ENCODE peak calls at places on chromosomes 5 and 9, in ten cellular contexts. V is left colon; L is stimulated activated CD4-positive, alpha-beta T cell treated with anti-CD3 and anti-CD28 coated beads, Interleukin-15, amount 100 ng/mL, for 24 hours; P is posterior cingulate gyrus; U is AG20443; A is AG09309; S is fibroblast of mammary gland; B is NCI-H2029 treated with DMSO at 0.1 percent for 48 hours; F is CD4-positive, alpha-beta memory T cell; J is heart left ventricle. T is an unnamed sample.

GRCh38 chr9:2872307-2872940 is 28.5 kb upstream of the PUM3 start:
- DNase-seq in V (no peak), J (no peak), B (peak; percentile 4), U (peak; percentile 44), P (no peak), F (peak; percentile 47), L (no peak), A (no peak), S (peak; percentile 45), T (no peak)

GRCh38 chr5:51389582-51390463 is 6.6 kb downstream of the ISL1 start:
- DNase-seq in P (no peak), L (no peak), B (no peak), A (no peak), V (no peak), F (no peak), J (no peak), S (no peak), U (no peak), T (no peak)

GRCh38 chr9:89383030-89383720 is 64.9 kb downstream of the SECISBP2 start:
- DNase-seq in S (no peak), F (no peak), J (no peak), L (no peak), P (no peak), V (no peak), B (no peak), U (no peak), A (no peak), T (no peak)

GRCh38 chr9:36448017-36448416 is 47.9 kb upstream of the RNF38 start:
- DNase-seq in F (no peak), J (no peak), S (no peak), B (no peak), A (no peak), U (no peak), P (no peak), V (no peak), L (no peak), T (no peak)

GRCh38 chr5:61586096-61587084 is 254.3 kb downstream of the ZSWIM6 start:
- DNase-seq in B (no peak), V (no peak), U (no peak), A (no peak), P (no peak), S (peak; percentile 9), J (no peak), L (no peak), F (no peak), T (no peak)

GRCh38 chr5:132001647-132002561 is 9.6 kb downstream of the ACSL6 start:
- DNase-seq in F (no peak), S (no peak), P (no peak), V (no peak), U (peak; percentile 51), A (no peak), J (no peak), L (no peak), B (no peak), T (no peak)

GRCh38 chr9:92146610-92147009 is 31.4 kb upstream of the SPTLC1 start:
- DNase-seq in L (no peak), V (no peak), A (no peak), U (no peak), J (no peak), F (no peak), S (peak; percentile 40), P (no peak), B (no peak), T (no peak)

GRCh38 chr9:125240649-125240999 is 519 bp downstream of the HSPA5 start:
- DNase-seq in F (peak; percentile 50), U (peak; percentile 24), V (no peak), L (peak; percentile 58), J (peak; percentile 73), P (no peak), A (no peak), S (peak; percentile 44), B (no peak), T (peak; percentile 19)

GRCh38 chr9:81213456-81213855 is 475.9 kb downstream of the TLE1 start:
- DNase-seq in P (no peak), A (no peak), F (no peak), U (no peak), S (no peak), V (no peak), B (no peak), L (no peak), J (no peak), T (no peak)

GRCh38 chr5:65262590-65263189 is 219.0 kb downstream of the ADAMTS6 start:
- DNase-seq in A (peak; percentile 86), L (no peak), U (peak; percentile 66), J (no peak), B (no peak), P (no peak), S (peak; percentile 92), F (no peak), V (no peak), T (peak; percentile 15)

GRCh38 chr5:380701-381309 is 59.3 kb downstream of the AHRR start:
- DNase-seq in P (no peak), F (no peak), B (no peak), S (peak; percentile 58), A (peak; percentile 42), L (peak; percentile 0), U (no peak), V (no peak), J (peak; percentile 23), T (no peak)

GRCh38 chr5:73938280-73938937 is 312.4 kb downstream of the ARHGEF28 start:
- DNase-seq in U (peak; percentile 86), V (no peak), B (no peak), S (peak; percentile 94), J (no peak), P (no peak), F (no peak), A (peak; percentile 91), L (no peak), T (no peak)

GRCh38 chr5:144634138-144634537 is 463.5 kb downstream of the KCTD16 start:
- DNase-seq in P (no peak), J (no peak), F (no peak), A (no peak), V (no peak), U (no peak), S (no peak), L (no peak), B (no peak), T (no peak)

GRCh38 chr5:143006511-143006910 is 236.3 kb downstream of the ARHGAP26 start:
- DNase-seq in J (no peak), F (no peak), B (no peak), S (no peak), A (no peak), U (no peak), L (no peak), V (no peak), P (no peak), T (no peak)

GRCh38 chr9:5832543-5833529 is at the start of gene ERMP1:
- DNase-seq in U (peak; percentile 94), P (peak; percentile 93), V (peak; percentile 92), F (peak; percentile 90), B (peak; percentile 8), L (peak; percentile 94), A (peak; percentile 28), J (peak; percentile 93), S (peak; percentile 73), T (peak; percentile 87)

GRCh38 chr5:74993743-74994142 is 58.6 kb downstream of the GCNT4 start:
- DNase-seq in F (no peak), A (no peak), J (no peak), U (no peak), B (no peak), P (no peak), S (no peak), V (no peak), L (no peak), T (no peak)

GRCh38 chr5:44536650-44537260 is 147.5 kb upstream of the FGF10 start:
- DNase-seq in J (no peak), F (no peak), U (peak; percentile 52), A (peak; percentile 1), B (no peak), L (peak; percentile 32), P (peak; percentile 24), S (peak; percentile 78), V (peak; percentile 4), T (peak; percentile 64)